ENCODE peak calls at places on chromosomes 1 and 21, in five cellular contexts. One of them, this sample, is unnamed.

GRCh38 chr1:9174243-9174642 is 45.3 kb upstream of the GPR157 start:
- DNase-seq in fibroblast of mammary gland: no peak
- DNase-seq in thyroid gland: no peak
- DNase-seq in cardiac muscle cell: no peak
- DNase-seq in left ventricle myocardium inferior: no peak
- DNase-seq in this sample: no peak

GRCh38 chr1:110548381-110548780 is 29.4 kb upstream of the KCNA10 start:
- DNase-seq in fibroblast of mammary gland: no peak
- DNase-seq in thyroid gland: peak; percentile 35
- DNase-seq in cardiac muscle cell: peak; percentile 50
- DNase-seq in left ventricle myocardium inferior: no peak
- DNase-seq in this sample: no peak

GRCh38 chr1:158146165-158146564 is 34.5 kb upstream of the CD1D start:
- DNase-seq in fibroblast of mammary gland: peak; percentile 69
- DNase-seq in thyroid gland: no peak
- DNase-seq in cardiac muscle cell: no peak
- DNase-seq in left ventricle myocardium inferior: no peak
- DNase-seq in this sample: no peak

GRCh38 chr1:11948822-11949458 is 14.4 kb downstream of the PLOD1 start:
- DNase-seq in fibroblast of mammary gland: peak; percentile 41
- DNase-seq in thyroid gland: no peak
- DNase-seq in cardiac muscle cell: no peak
- DNase-seq in left ventricle myocardium inferior: no peak
- DNase-seq in this sample: no peak

GRCh38 chr1:212452323-212453155 is 19.8 kb downstream of the NENF start:
- DNase-seq in fibroblast of mammary gland: peak; percentile 68
- DNase-seq in thyroid gland: no peak
- DNase-seq in cardiac muscle cell: no peak
- DNase-seq in left ventricle myocardium inferior: peak; percentile 53
- DNase-seq in this sample: peak; percentile 70

GRCh38 chr1:203037509-203038190 is 11.4 kb downstream of the PPFIA4 start:
- DNase-seq in fibroblast of mammary gland: no peak
- DNase-seq in thyroid gland: no peak
- DNase-seq in cardiac muscle cell: no peak
- DNase-seq in left ventricle myocardium inferior: no peak
- DNase-seq in this sample: no peak

GRCh38 chr1:31431351-31431750 is 18.3 kb downstream of the SERINC2 start:
- DNase-seq in fibroblast of mammary gland: no peak
- DNase-seq in thyroid gland: no peak
- DNase-seq in cardiac muscle cell: no peak
- DNase-seq in left ventricle myocardium inferior: peak; percentile 54
- DNase-seq in this sample: no peak

GRCh38 chr1:183872406-183872805 is 67.5 kb downstream of the RGL1 start:
- DNase-seq in fibroblast of mammary gland: peak; percentile 33
- DNase-seq in thyroid gland: no peak
- DNase-seq in cardiac muscle cell: no peak
- DNase-seq in left ventricle myocardium inferior: no peak
- DNase-seq in this sample: peak; percentile 26

GRCh38 chr21:42062543-42063022 is 8.5 kb upstream of the UMODL1 start:
- DNase-seq in fibroblast of mammary gland: no peak
- DNase-seq in thyroid gland: peak; percentile 51
- DNase-seq in cardiac muscle cell: no peak
- DNase-seq in left ventricle myocardium inferior: no peak
- DNase-seq in this sample: no peak

GRCh38 chr1:17791055-17791390 is 35.9 kb downstream of the ACTL8 start:
- DNase-seq in fibroblast of mammary gland: no peak
- DNase-seq in thyroid gland: no peak
- DNase-seq in cardiac muscle cell: no peak
- DNase-seq in left ventricle myocardium inferior: no peak
- DNase-seq in this sample: no peak

GRCh38 chr1:52364235-52364839 is 1.7 kb downstream of the CC2D1B start:
- DNase-seq in fibroblast of mammary gland: no peak
- DNase-seq in thyroid gland: no peak
- DNase-seq in cardiac muscle cell: no peak
- DNase-seq in left ventricle myocardium inferior: no peak
- DNase-seq in this sample: no peak

GRCh38 chr1:220818421-220819173 is 31.9 kb downstream of the MTARC1 start:
- DNase-seq in fibroblast of mammary gland: peak; percentile 98
- DNase-seq in thyroid gland: no peak
- DNase-seq in cardiac muscle cell: no peak
- DNase-seq in left ventricle myocardium inferior: no peak
- DNase-seq in this sample: peak; percentile 97

GRCh38 chr1:117267232-117267774 is 56.6 kb upstream of the VTCN1 start:
- DNase-seq in fibroblast of mammary gland: no peak
- DNase-seq in thyroid gland: no peak
- DNase-seq in cardiac muscle cell: no peak
- DNase-seq in left ventricle myocardium inferior: no peak
- DNase-seq in this sample: no peak

GRCh38 chr1:225871374-225872074 is 10.7 kb downstream of the TMEM63A start:
- DNase-seq in fibroblast of mammary gland: peak; percentile 35
- DNase-seq in thyroid gland: no peak
- DNase-seq in cardiac muscle cell: no peak
- DNase-seq in left ventricle myocardium inferior: no peak
- DNase-seq in this sample: no peak

GRCh38 chr1:2391034-2391384 is 345 bp downstream of the MORN1 start:
- DNase-seq in fibroblast of mammary gland: peak; percentile 20
- DNase-seq in thyroid gland: peak; percentile 23
- DNase-seq in cardiac muscle cell: peak; percentile 55
- DNase-seq in left ventricle myocardium inferior: no peak
- DNase-seq in this sample: peak; percentile 18

GRCh38 chr1:201021333-201022177 is 2.0 kb downstream of the KIF21B start:
- DNase-seq in fibroblast of mammary gland: no peak
- DNase-seq in thyroid gland: no peak
- DNase-seq in cardiac muscle cell: no peak
- DNase-seq in left ventricle myocardium inferior: no peak
- DNase-seq in this sample: no peak

GRCh38 chr1:220013497-220013896 is 32.8 kb downstream of the EPRS1 start:
- DNase-seq in fibroblast of mammary gland: peak; percentile 64
- DNase-seq in thyroid gland: no peak
- DNase-seq in cardiac muscle cell: peak; percentile 2
- DNase-seq in left ventricle myocardium inferior: no peak
- DNase-seq in this sample: peak; percentile 52

GRCh38 chr1:47436979-47437517 is 796 bp upstream of the FOXD2 start:
- DNase-seq in fibroblast of mammary gland: peak; percentile 39
- DNase-seq in thyroid gland: no peak
- DNase-seq in cardiac muscle cell: peak; percentile 41
- DNase-seq in left ventricle myocardium inferior: no peak
- DNase-seq in this sample: peak; percentile 23

GRCh38 chr1:80836505-80836904 is 964.2 kb upstream of the ADGRL2 start:
- DNase-seq in fibroblast of mammary gland: no peak
- DNase-seq in thyroid gland: no peak
- DNase-seq in cardiac muscle cell: no peak
- DNase-seq in left ventricle myocardium inferior: no peak
- DNase-seq in this sample: no peak

GRCh38 chr1:153592706-153593105 is 20.2 kb downstream of the S100A16 start:
- DNase-seq in fibroblast of mammary gland: no peak
- DNase-seq in thyroid gland: no peak
- DNase-seq in cardiac muscle cell: no peak
- DNase-seq in left ventricle myocardium inferior: no peak
- DNase-seq in this sample: no peak

GRCh38 chr1:207051615-207051943 is 571 bp upstream of the YOD1 start:
- DNase-seq in fibroblast of mammary gland: no peak
- DNase-seq in thyroid gland: no peak
- DNase-seq in cardiac muscle cell: no peak
- DNase-seq in left ventricle myocardium inferior: no peak
- DNase-seq in this sample: no peak

GRCh38 chr1:207055386-207056001 is 2.4 kb downstream of the PFKFB2 start:
- DNase-seq in fibroblast of mammary gland: no peak
- DNase-seq in thyroid gland: no peak
- DNase-seq in cardiac muscle cell: no peak
- DNase-seq in left ventricle myocardium inferior: no peak
- DNase-seq in this sample: no peak

GRCh38 chr1:207052736-207053545 is at the start of gene PFKFB2:
- DNase-seq in fibroblast of mammary gland: peak; percentile 91
- DNase-seq in thyroid gland: peak; percentile 100
- DNase-seq in cardiac muscle cell: peak; percentile 100
- DNase-seq in left ventricle myocardium inferior: peak; percentile 97
- DNase-seq in this sample: peak; percentile 88

GRCh38 chr1:207056673-207057072 is 3.6 kb downstream of the PFKFB2 start:
- DNase-seq in fibroblast of mammary gland: no peak
- DNase-seq in thyroid gland: no peak
- DNase-seq in cardiac muscle cell: no peak
- DNase-seq in left ventricle myocardium inferior: no peak
- DNase-seq in this sample: no peak

DNA sequence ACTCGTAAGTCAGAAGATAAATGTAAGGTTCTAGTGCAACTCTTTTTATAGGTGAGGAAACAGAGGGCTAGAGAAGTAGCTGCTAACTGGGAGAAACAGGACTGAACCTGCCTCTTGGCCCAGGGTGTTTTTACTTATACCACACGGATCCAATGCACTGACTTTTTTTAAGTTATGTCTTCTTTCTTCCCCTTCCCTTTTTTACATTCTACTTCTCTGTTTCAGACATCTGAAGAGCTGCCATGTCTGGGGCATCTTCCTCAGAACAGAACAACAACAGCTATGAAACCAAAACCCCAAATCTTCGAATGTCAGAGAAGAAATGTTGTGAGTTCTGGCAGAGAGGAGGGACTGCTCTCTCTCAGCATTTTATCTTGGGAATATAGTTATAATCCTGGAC is 1.4 kb downstream of the PFKFB2 start:
- DNase-seq in fibroblast of mammary gland: no peak
- DNase-seq in thyroid gland: no peak
- DNase-seq in cardiac muscle cell: no peak
- DNase-seq in left ventricle myocardium inferior: no peak
- DNase-seq in this sample: no peak
- H3K4me3 ChIP-seq in fibroblast of mammary gland: no peak overlapping the region
- H3K4me3 ChIP-seq in thyroid gland: no peak overlapping the region
- H3K4me3 ChIP-seq in cardiac muscle cell: no peak overlapping the region
- H3K4me3 ChIP-seq in left ventricle myocardium inferior: peak overlapping the region; percentile 84
- H3K4me3 ChIP-seq in this sample: no peak overlapping the region

DNA sequence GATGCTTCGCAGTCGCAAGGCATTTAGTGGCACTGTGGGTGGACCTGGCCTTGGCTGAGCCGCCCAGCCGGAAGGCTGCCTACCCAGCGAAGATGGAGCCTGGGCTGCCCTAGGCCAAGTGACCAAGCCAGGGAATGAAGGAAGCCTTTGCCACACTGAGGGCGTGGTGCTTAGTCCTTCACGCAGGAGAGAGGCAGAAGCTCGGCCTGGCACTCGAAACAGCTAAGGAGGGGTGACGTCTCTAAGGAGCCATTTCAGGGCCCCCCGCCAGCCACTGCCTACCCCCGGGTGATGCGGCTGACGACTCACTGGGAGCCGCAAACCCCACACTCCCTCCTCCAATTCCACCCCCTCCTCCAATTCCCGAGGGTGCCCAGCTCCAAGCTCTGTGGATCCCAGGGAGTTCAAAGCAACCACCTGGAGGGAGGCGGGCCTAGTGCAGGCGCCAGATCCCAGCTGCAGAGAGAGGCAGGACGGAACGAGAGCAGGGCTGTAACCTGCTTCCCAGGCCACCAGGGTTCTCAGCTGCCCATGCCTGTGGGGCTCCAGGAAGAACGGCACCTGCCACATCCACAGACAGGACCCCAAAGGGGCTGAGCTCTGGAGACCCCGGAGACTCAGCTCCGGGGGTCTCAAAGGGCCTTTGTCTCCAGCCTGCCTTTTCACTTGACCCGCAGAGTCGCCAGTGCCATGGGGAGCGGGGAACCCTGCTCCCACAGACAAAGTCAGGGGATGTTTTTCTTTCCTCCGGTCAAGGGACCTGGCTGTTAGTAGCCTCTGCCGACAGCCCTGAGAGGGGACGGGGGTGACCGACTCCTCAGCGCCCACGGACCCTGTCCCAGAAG is 75.8 kb downstream of the ARHGEF16 start:
- DNase-seq in fibroblast of mammary gland: no peak
- DNase-seq in thyroid gland: peak; percentile 34
- DNase-seq in cardiac muscle cell: peak; percentile 32
- DNase-seq in left ventricle myocardium inferior: no peak
- DNase-seq in this sample: no peak
- TF ChIP-seq CTCF in fibroblast of mammary gland: no peak
- TF ChIP-seq CTCF in thyroid gland: peak; percentile 18
- TF ChIP-seq CTCF in cardiac muscle cell: no peak
- TF ChIP-seq CTCF in left ventricle myocardium inferior: no peak
- TF ChIP-seq CTCF in this sample: peak; percentile 11

GRCh38 chr1:39001516-39002389 is 10.7 kb downstream of the AKIRIN1 start:
- DNase-seq in fibroblast of mammary gland: no peak
- DNase-seq in thyroid gland: no peak
- DNase-seq in cardiac muscle cell: no peak
- DNase-seq in left ventricle myocardium inferior: no peak
- DNase-seq in this sample: no peak

GRCh38 chr1:38994196-38994595 is 3.1 kb downstream of the AKIRIN1 start:
- DNase-seq in fibroblast of mammary gland: no peak
- DNase-seq in thyroid gland: no peak
- DNase-seq in cardiac muscle cell: no peak
- DNase-seq in left ventricle myocardium inferior: no peak
- DNase-seq in this sample: no peak

GRCh38 chr1:38997901-38998190 is 6.8 kb downstream of the AKIRIN1 start:
- DNase-seq in fibroblast of mammary gland: no peak
- DNase-seq in thyroid gland: no peak
- DNase-seq in cardiac muscle cell: no peak
- DNase-seq in left ventricle myocardium inferior: no peak
- DNase-seq in this sample: peak; percentile 7

GRCh38 chr1:38992450-38993111 is 1.5 kb downstream of the AKIRIN1 start:
- DNase-seq in fibroblast of mammary gland: no peak
- DNase-seq in thyroid gland: no peak
- DNase-seq in cardiac muscle cell: no peak
- DNase-seq in left ventricle myocardium inferior: no peak
- DNase-seq in this sample: no peak

GRCh38 chr1:38997034-38997900 is 6.2 kb downstream of the AKIRIN1 start:
- DNase-seq in fibroblast of mammary gland: no peak
- DNase-seq in thyroid gland: no peak
- DNase-seq in cardiac muscle cell: no peak
- DNase-seq in left ventricle myocardium inferior: no peak
- DNase-seq in this sample: no peak
- H3K4me3 ChIP-seq in fibroblast of mammary gland: no peak overlapping the region
- H3K4me3 ChIP-seq in thyroid gland: no peak overlapping the region
- H3K4me3 ChIP-seq in cardiac muscle cell: no peak overlapping the region
- H3K4me3 ChIP-seq in left ventricle myocardium inferior: no peak overlapping the region
- H3K4me3 ChIP-seq in this sample: no peak overlapping the region

DNA sequence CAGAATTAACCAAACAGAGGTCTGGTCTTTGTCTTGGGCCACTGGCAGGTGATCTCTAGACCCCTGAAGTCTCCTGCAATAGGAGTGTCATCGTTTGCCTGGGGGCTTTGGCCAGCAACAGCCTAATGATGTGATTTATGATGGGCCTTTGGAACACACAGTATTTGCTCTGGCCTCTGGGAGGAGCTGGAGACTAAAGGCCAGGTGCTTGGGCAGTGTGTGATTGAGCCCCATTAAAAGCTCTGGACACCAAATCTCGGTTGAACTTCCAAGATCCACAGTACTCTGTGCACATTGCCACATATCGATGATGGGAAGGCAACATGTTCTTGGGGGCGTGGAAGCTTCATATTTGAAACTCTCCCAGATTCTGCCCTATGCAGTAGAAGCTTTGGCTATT is 32.0 kb upstream of the TLR5 start:
- DNase-seq in fibroblast of mammary gland: no peak
- DNase-seq in thyroid gland: no peak
- DNase-seq in cardiac muscle cell: peak; percentile 67
- DNase-seq in left ventricle myocardium inferior: no peak
- DNase-seq in this sample: no peak
- TF ChIP-seq CTCF in fibroblast of mammary gland: peak; percentile 10
- TF ChIP-seq CTCF in thyroid gland: no peak
- TF ChIP-seq CTCF in cardiac muscle cell: peak; percentile 20
- TF ChIP-seq CTCF in left ventricle myocardium inferior: peak; percentile 58
- TF ChIP-seq CTCF in this sample: peak; percentile 22

This sample was measured in AG10803.